ENCODE peak calls at places on chromosomes 2 and 18, in five cellular contexts. Y, K, E, N and L are unnamed samples.

GRCh38 chr2:207135340-207135739 is 30.4 kb downstream of the KLF7 start:
- DNase-seq in Y (no peak), K (peak; percentile 66), E (peak; percentile 76), N (peak; percentile 46), L (no peak)

GRCh38 chr2:213284105-213285090 is at the start of gene SPAG16:
- DNase-seq in Y (peak; percentile 98), K (peak; percentile 100), E (peak; percentile 98), N (peak; percentile 99), L (peak; percentile 83)

GRCh38 chr2:88606371-88607030 is 20.8 kb downstream of the EIF2AK3 start:
- DNase-seq in Y (no peak), K (no peak), E (no peak), N (no peak), L (no peak)

GRCh38 chr2:231928481-231928880 is 2.3 kb upstream of the NPPC start:
- DNase-seq in Y (peak; percentile 7), K (no peak), E (no peak), N (no peak), L (no peak)

GRCh38 chr2:136185991-136186771 is 68.2 kb upstream of the CXCR4 start:
- DNase-seq in Y (no peak), K (peak; percentile 8), E (peak; percentile 9), N (no peak), L (no peak)

GRCh38 chr2:130372833-130373807 is 17.3 kb downstream of the PTPN18 start:
- DNase-seq in Y (no peak), K (peak; percentile 28), E (no peak), N (no peak), L (no peak)

GRCh38 chr18:12287684-12288405 is 20.2 kb upstream of the TUBB6 start:
- DNase-seq in Y (peak; percentile 63), K (peak; percentile 96), E (peak; percentile 85), N (peak; percentile 78), L (peak; percentile 94)

GRCh38 chr2:182521453-182522427 is 94.9 kb upstream of the PDE1A start:
- DNase-seq in Y (no peak), K (no peak), E (no peak), N (no peak), L (no peak)

GRCh38 chr2:201807452-201807980 is 1.2 kb downstream of the CDK15 start:
- DNase-seq in Y (peak; percentile 22), K (peak; percentile 85), E (no peak), N (peak; percentile 62), L (no peak)

GRCh38 chr2:183063083-183063482 is 15.5 kb upstream of the DUSP19 start:
- DNase-seq in Y (no peak), K (peak; percentile 92), E (peak; percentile 22), N (peak; percentile 78), L (no peak)

GRCh38 chr2:59770651-59771050 is 782.8 kb downstream of the BCL11A start:
- DNase-seq in Y (no peak), K (no peak), E (no peak), N (no peak), L (no peak)

GRCh38 chr2:23843051-23843976 is 83.6 kb downstream of the ATAD2B start:
- DNase-seq in Y (peak; percentile 44), K (peak; percentile 6), E (no peak), N (peak; percentile 15), L (no peak)
- H3K4me3 ChIP-seq in Y (no peak overlapping the region), K (no peak overlapping the region), E (no peak overlapping the region), N (no peak overlapping the region), L (no peak overlapping the region)

DNA sequence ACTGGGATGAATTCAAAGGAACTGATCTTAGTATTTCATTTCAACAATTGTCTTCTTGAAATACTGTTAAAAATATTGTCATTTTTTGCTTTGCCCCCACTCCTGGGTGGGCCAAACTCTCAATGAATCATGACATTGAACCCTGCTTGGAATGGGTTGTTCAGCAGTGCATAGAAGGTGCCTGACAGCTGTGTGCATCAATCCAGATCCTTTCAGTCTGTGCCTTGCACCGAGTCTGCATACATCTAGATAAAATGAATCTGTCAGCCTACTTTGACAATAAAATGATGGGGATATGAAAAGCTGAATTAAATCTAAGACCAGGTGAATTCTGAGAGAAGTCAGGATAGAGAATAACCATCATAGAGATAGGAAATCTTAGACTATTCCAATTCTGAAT is 706.6 kb downstream of the CBLN2 start:
- DNase-seq in Y (no peak), K (no peak), E (no peak), N (no peak), L (no peak)
- H3K9me3 ChIP-seq in Y (no peaks in the 10 kb centered on the region), K (no peaks in the 10 kb centered on the region), E (no peaks in the 10 kb centered on the region), N (no peaks in the 10 kb centered on the region), L (no peaks in the 10 kb centered on the region)

GRCh38 chr2:24075915-24076848 is at the start of gene SF3B6:
- DNase-seq in Y (peak; percentile 100), K (peak; percentile 100), E (peak; percentile 100), N (peak; percentile 99), L (peak; percentile 99)

GRCh38 chr2:24076849-24077534 is 866 bp upstream of the SF3B6 start:
- DNase-seq in Y (no peak), K (peak; percentile 55), E (no peak), N (peak; percentile 27), L (peak; percentile 68)

GRCh38 chr2:24077879-24078278 is 1.8 kb upstream of the SF3B6 start:
- DNase-seq in Y (no peak), K (no peak), E (no peak), N (no peak), L (no peak)

GRCh38 chr2:24075259-24075658 is 867 bp downstream of the SF3B6 start:
- DNase-seq in Y (no peak), K (peak; percentile 32), E (no peak), N (no peak), L (no peak)

DNA sequence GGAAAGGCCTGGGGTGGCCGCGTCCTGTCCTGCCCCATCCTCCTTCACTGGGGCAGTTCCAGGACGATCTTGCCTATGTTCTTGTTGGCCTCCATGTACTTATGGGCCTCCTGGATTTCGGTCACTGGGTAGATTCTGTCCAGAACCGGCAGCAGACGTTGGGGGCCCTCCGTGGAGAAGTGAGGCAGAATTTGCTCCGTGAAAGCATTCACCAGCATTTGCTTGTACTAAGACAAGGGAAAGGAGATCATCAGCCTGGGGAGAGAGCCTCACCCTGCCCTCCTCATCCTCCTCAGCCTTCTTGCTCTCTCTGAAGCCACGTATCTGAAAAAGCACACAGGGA is 1.4 kb upstream of the SF3B6 start:
- DNase-seq in Y (no peak), K (no peak), E (no peak), N (no peak), L (no peak)
- H3K4me3 ChIP-seq in Y (peak overlapping the region; percentile 48), K (peak overlapping the region; percentile 89), E (peak overlapping the region; percentile 97), N (peak overlapping the region; percentile 72), L (peak overlapping the region; percentile 79)

DNA sequence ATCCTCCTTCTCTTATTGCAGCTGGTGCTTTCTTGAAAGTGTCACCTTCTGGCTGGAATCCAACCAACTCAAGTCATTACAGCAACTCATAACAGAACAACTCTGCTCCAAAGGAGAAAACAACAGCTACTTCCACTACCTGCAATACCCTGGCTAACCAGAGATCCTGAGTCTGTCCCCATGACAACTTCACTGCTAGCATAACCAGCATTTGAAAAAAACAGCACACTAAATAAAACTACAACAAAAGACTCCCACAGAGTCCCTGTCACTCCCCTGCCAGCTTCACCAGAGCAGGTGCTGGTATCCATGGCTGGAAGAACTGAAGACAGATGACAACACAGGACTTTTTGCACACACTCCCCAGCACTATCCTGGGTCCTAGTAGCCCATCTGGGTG is 834.1 kb upstream of the DDX18 start:
- DNase-seq in Y (no peak), K (no peak), E (no peak), N (no peak), L (no peak)
- H3K9me3 ChIP-seq in Y (no peaks in the 10 kb centered on the region), K (no peaks in the 10 kb centered on the region), E (no peaks in the 10 kb centered on the region), N (no peaks in the 10 kb centered on the region), L (no peaks in the 10 kb centered on the region)

GRCh38 chr2:155377178-155377780 is 678.8 kb downstream of the KCNJ3 start:
- DNase-seq in Y (no peak), K (peak; percentile 43), E (peak; percentile 63), N (peak; percentile 44), L (no peak)
- H3K4me3 ChIP-seq in Y (no peak overlapping the region), K (no peak overlapping the region), E (no peak overlapping the region), N (no peak overlapping the region), L (no peak overlapping the region)

GRCh38 chr18:9296233-9297006 is 38.2 kb upstream of the TWSG1 start:
- DNase-seq in Y (no peak), K (no peak), E (peak; percentile 82), N (no peak), L (no peak)

GRCh38 chr18:9293948-9294347 is 40.6 kb upstream of the TWSG1 start:
- DNase-seq in Y (no peak), K (no peak), E (no peak), N (no peak), L (no peak)

GRCh38 chr18:9289698-9290097 is 44.9 kb upstream of the TWSG1 start:
- DNase-seq in Y (no peak), K (no peak), E (no peak), N (no peak), L (no peak)

GRCh38 chr18:9290171-9290570 is 44.4 kb upstream of the TWSG1 start:
- DNase-seq in Y (no peak), K (no peak), E (no peak), N (peak; percentile 3), L (no peak)

GRCh38 chr18:9292047-9292446 is 42.5 kb upstream of the TWSG1 start:
- DNase-seq in Y (no peak), K (no peak), E (no peak), N (no peak), L (no peak)
- H3K9me3 ChIP-seq in Y (no peaks in the 10 kb centered on the region), K (no peaks in the 10 kb centered on the region), E (peaks cover 6% of the 10 kb centered on the region), N (no peaks in the 10 kb centered on the region), L (peaks cover 19% of the 10 kb centered on the region)

DNA sequence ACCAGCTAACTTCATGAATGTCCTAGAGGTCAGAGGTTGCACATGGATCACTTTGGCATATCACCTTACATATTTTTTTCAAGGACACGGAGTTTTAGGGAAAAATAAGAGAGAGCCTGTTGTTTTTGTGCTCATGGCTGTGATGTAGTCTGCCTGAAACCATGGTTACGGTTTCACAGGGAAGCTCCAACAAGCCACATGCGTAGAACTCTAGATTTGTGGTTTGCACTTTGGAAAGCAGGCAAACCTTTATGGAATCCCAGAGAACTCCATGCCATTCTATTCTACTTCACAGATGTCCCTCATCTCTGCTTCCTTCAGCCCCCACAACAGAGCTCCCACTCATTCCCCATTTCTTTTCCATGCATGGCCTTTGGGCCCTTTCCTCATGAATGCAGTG is 2.1 kb downstream of the PRKCE start:
- DNase-seq in Y (no peak), K (peak; percentile 51), E (no peak), N (peak; percentile 44), L (no peak)
- H3K4me3 ChIP-seq in Y (no peak overlapping the region), K (peak overlapping the region; percentile 95), E (no peak overlapping the region), N (no peak overlapping the region), L (no peak overlapping the region)